ENCODE peak calls at places on chromosomes 16 and 17, in four cellular contexts. I is heart left ventricle, V is aorta, X is AG04450. A is an unnamed sample.

GRCh38 chr17:33667052-33667509 is 374.0 kb upstream of the ASIC2 start:
- DNase-seq in V (no peak), I (no peak), X (no peak), A (no peak)

GRCh38 chr16:88479795-88480760 is 27.0 kb downstream of the ZFPM1 start:
- DNase-seq in V (no peak), I (no peak), X (no peak), A (no peak)

GRCh38 chr17:28524476-28525415 is 18.6 kb downstream of the FOXN1 start:
- DNase-seq in I (no peak), V (no peak), X (peak; percentile 30), A (no peak)

GRCh38 chr16:68951991-68952877 is 108.9 kb downstream of the TANGO6 start:
- DNase-seq in I (no peak), V (no peak), X (no peak), A (no peak)

GRCh38 chr17:69192754-69193153 is 35.9 kb downstream of the ABCA10 start:
- DNase-seq in I (no peak), X (no peak), V (no peak), A (no peak)

GRCh38 chr17:17141279-17141678 is 64.9 kb downstream of the PLD6 start:
- DNase-seq in V (no peak), I (no peak), X (no peak), A (no peak)

GRCh38 chr16:67844441-67844840 is 2.3 kb upstream of the NUTF2 start:
- DNase-seq in I (no peak), V (no peak), X (no peak), A (no peak)

GRCh38 chr16:50360033-50360778 is 8.6 kb downstream of the BRD7 start:
- DNase-seq in V (peak; percentile 86), X (no peak), I (no peak), A (no peak)

GRCh38 chr16:82031116-82032084 is 3.7 kb upstream of the HSD17B2 start:
- DNase-seq in X (peak; percentile 27), I (no peak), V (no peak), A (no peak)

GRCh38 chr16:62732101-62732500 is 695.9 kb upstream of the CDH8 start:
- DNase-seq in I (no peak), X (no peak), V (no peak), A (no peak)

GRCh38 chr17:76246080-76247066 is 6.1 kb upstream of the RNF157 start:
- DNase-seq in X (no peak), V (peak; percentile 22), I (no peak), A (no peak)

GRCh38 chr16:80231888-80232287 is 308.9 kb upstream of the DYNLRB2 start:
- DNase-seq in I (no peak), X (peak; percentile 38), V (no peak), A (no peak)

GRCh38 chr17:2701161-2701995 is 10.2 kb downstream of the CLUH start:
- DNase-seq in I (no peak), V (peak; percentile 81), X (no peak), A (no peak)

GRCh38 chr16:632486-633335 is 1.9 kb downstream of the WFIKKN1 start:
- DNase-seq in X (no peak), I (no peak), V (no peak), A (peak; percentile 40)

GRCh38 chr17:82226170-82226808 is 2.6 kb upstream of the SLC16A3 start:
- DNase-seq in V (no peak), I (peak; percentile 7), X (no peak), A (peak; percentile 37)

GRCh38 chr17:28493467-28493866 is 12.7 kb upstream of the FOXN1 start:
- DNase-seq in V (no peak), I (no peak), X (peak; percentile 21), A (no peak)

GRCh38 chr17:75625813-75626486 is 7.3 kb upstream of the SMIM5 start:
- DNase-seq in X (no peak), I (no peak), V (no peak), A (peak; percentile 10)

GRCh38 chr16:38941-39892 is 14.2 kb downstream of the POLR3K start:
- DNase-seq in I (no peak), V (no peak), X (no peak), A (no peak)

GRCh38 chr17:3877220-3877619 is 15.6 kb downstream of the CAMKK1 start:
- DNase-seq in I (no peak), X (no peak), V (no peak), A (no peak)

GRCh38 chr17:51342257-51342656 is 81.9 kb downstream of the UTP18 start:
- DNase-seq in I (no peak), X (no peak), V (no peak), A (no peak)

GRCh38 chr16:9092282-9092962 is 978 bp downstream of the HAPSTR1 start:
- DNase-seq in X (no peak), I (peak; percentile 59), V (peak; percentile 83), A (peak; percentile 60)

GRCh38 chr16:4416200-4417032 is at the start of gene CORO7:
- DNase-seq in V (peak; percentile 99), X (no peak), I (peak; percentile 98), A (peak; percentile 99)
- H3K27ac ChIP-seq in V (no peak within 1 kb of the TSS), X (peak within 1 kb of the TSS; percentile 21), I (peak within 1 kb of the TSS; percentile 96), A (peak within 1 kb of the TSS; percentile 9)

GRCh38 chr17:8421571-8421970 is 14.1 kb upstream of the NDEL1 start:
- DNase-seq in X (no peak), I (no peak), V (no peak), A (no peak)

GRCh38 chr17:8417806-8418205 is 17.9 kb upstream of the NDEL1 start:
- DNase-seq in X (no peak), V (no peak), I (no peak), A (no peak)

GRCh38 chr17:8418471-8418870 is 17.2 kb upstream of the NDEL1 start:
- DNase-seq in V (no peak), I (no peak), X (no peak), A (no peak)

GRCh38 chr17:8419305-8419704 is 16.4 kb upstream of the NDEL1 start:
- DNase-seq in X (no peak), I (no peak), V (no peak), A (no peak)

DNA sequence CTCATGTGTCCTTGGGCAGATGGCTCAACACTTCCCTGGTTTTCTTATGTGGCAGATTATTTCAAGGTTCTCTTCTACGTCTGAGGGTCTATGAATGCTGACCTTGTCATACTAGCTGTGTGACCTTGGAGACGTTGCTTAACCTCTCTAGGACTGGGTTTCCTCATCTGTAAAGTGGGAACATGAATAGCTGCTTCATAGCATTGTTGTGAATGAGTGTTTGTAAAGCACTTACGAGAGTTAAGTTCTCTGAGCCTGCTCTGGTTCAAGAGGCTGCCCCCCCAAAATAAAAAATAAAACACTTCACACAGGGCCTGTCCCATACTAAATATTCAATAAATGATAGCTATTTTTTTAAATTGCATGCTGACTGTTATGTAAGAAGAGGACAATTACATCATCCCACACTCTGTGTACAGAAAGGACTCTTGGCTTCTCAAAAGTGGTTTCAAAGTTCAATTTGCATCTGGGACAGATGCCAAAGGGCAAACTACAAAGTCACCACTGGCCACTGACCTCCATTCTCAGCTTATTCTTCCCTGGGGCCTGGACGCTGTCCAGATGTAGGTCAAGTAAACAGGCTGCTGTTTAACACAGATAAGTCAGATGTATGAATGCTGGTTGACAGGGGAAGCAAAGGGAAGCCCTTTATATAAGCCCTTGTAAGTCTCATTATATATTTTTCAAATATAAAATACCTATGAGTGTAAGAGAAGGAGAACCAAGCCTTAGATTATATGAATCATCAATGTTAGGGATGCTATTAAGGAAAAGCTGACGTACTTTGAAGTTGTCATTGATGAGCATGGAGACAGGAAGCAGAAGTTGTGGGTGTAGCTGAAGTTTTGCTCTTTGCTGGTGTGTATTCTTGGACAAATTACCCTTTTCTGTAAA is 15.4 kb upstream of the NDEL1 start:
- DNase-seq in I (peak; percentile 73), X (no peak), V (no peak), A (peak; percentile 67)
- H3K27ac ChIP-seq in I (peak overlapping the region; percentile 77), X (no peak overlapping the region), V (no peak overlapping the region), A (peak overlapping the region; percentile 84)

DNA sequence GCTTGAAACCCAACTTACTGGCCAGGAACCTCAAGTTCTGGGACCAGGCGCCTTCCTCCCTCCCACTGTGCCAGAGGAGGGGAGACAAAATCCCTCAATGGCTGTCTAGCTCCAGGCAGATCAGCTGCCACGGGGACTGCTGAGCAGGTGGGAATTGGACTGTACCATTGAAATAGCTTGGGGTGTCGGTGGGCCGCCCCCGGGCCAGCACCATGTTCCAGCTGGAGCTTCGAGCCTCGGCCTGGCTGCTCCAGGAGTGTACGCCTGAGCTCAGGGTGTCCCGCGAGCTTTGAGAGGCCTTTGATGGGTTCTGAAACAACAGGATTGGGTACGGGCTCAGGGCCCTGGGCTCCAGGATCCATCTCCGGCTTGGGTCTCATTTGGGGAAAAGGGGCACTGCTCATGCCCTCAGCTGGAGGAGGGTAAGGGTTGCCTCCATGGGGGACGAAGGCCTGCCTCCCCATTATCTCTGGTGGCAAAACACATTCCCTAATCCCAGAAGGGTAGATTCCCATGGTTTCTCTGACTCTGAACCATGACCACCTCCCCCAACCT is 4.6 kb upstream of the SPATA32 start:
- DNase-seq in X (no peak), I (no peak), V (no peak), A (no peak)
- H3K27ac ChIP-seq in X (peak overlapping the region; percentile 61), I (no peak overlapping the region), V (no peak overlapping the region), A (no peak overlapping the region)

DNA sequence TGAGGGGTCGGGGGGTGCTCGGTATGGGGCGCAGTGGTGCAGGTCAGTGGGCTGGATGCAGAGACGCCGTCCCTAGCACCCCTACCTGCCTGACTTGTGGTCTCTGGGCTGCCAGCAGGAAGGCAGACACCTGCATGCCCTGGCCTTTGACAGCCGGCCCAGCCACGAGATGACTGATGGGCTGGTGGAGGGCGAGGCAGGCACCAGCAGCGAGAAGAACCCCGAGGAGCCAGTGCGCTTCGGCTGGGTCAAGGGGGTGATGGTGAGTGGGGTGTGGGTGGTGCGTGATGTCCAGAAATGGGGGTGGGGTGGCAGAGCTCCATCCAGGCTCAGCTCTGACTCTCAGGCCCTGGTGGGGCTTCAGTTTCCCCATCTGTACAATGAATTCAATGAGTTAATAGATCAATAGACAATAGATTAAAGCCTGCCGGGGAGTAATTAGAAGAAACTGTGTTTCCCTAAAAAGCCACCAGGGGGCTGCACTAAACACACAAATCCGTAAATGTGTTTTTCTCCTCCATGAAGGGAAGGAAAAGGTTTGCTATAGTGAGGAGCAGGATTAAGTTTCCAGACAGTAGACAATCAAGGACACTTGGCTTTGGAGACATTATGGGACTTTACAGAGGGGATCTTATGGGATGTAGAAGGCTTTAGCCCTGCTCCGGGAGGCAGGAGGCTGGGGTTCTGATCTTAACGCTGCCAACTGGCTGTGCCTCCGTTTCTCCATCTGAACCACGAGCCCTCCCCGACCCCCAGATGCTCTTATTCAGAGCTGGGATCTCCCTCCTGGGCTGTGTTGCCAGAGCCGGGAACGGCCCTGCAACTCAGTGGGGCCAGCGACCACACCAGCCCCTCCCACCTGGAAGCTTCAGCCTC is 2.2 kb downstream of the SLC12A3 start:
- DNase-seq in X (no peak), I (no peak), V (no peak), A (peak; percentile 42)
- H3K27ac ChIP-seq in X (no peak overlapping the region), I (no peak overlapping the region), V (no peak overlapping the region), A (no peak overlapping the region)

GRCh38 chr17:30422171-30422570 is 43.4 kb downstream of the CPD start:
- DNase-seq in I (no peak), X (no peak), V (no peak), A (no peak)

GRCh38 chr17:30429155-30429554 is 48.1 kb upstream of the GOSR1 start:
- DNase-seq in X (peak; percentile 16), I (no peak), V (no peak), A (no peak)

GRCh38 chr17:30427611-30428010 is 48.9 kb downstream of the CPD start:
- DNase-seq in I (no peak), X (no peak), V (no peak), A (no peak)

GRCh38 chr17:30421592-30421991 is 42.9 kb downstream of the CPD start:
- DNase-seq in X (no peak), V (no peak), I (no peak), A (no peak)

GRCh38 chr17:30426292-30426691 is 47.6 kb downstream of the CPD start:
- DNase-seq in V (no peak), X (no peak), I (no peak), A (no peak)
- H3K27ac ChIP-seq in V (no peak overlapping the region), X (no peak overlapping the region), I (no peak overlapping the region), A (no peak overlapping the region)

A was measured in right cardiac atrium.